ENCODE peak calls at places on chromosomes 3 and 15, in nine cellular contexts. U is T-helper 1 cell; M is activated CD4-positive, CD25-positive, alpha-beta regulatory T cell treated with anti-CD3 and anti-CD28 coated beads, Interleukin-2, amount 50 U/mL, for 72 hours; S is foreskin fibroblast; J is activated naive CD4-positive, alpha-beta T cell; Z is NCI-H1105; C is EL; Q is stimulated activated CD8-positive, alpha-beta memory T cell treated with anti-CD3 and anti-CD28 coated beads, Interleukin-7, amount 100 ng/mL, for 1 hour; B is sigmoid colon. L is an unnamed sample.

GRCh38 chr3:189790658-189791057 is 159.5 kb downstream of the TP63 start:
- DNase-seq in S (no peak), U (no peak), B (no peak), Q (no peak), M (no peak), J (no peak), C (no peak), Z (no peak), L (no peak)

GRCh38 chr3:196168808-196169391 is 42.3 kb downstream of the ZDHHC19 start:
- DNase-seq in J (no peak), S (no peak), M (no peak), B (no peak), C (no peak), Q (no peak), U (no peak), Z (peak; percentile 100), L (no peak)

GRCh38 chr3:112676659-112677234 is 35.8 kb upstream of the CCDC80 start:
- DNase-seq in J (peak; percentile 44), M (peak; percentile 71), C (peak; percentile 98), U (peak; percentile 44), Z (no peak), Q (peak; percentile 48), B (peak; percentile 77), S (peak; percentile 98), L (no peak)

GRCh38 chr15:48380183-48380582 is 49.0 kb downstream of the DUT start:
- DNase-seq in Q (no peak), S (no peak), J (no peak), M (no peak), C (no peak), U (no peak), Z (no peak), B (no peak), L (no peak)

GRCh38 chr3:156533205-156533604 is 21.7 kb downstream of the SSR3 start:
- DNase-seq in U (no peak), B (no peak), S (no peak), M (no peak), Z (no peak), Q (no peak), C (peak; percentile 53), J (no peak), L (no peak)

GRCh38 chr3:102447272-102447671 is 12.5 kb downstream of the ZPLD1 start:
- DNase-seq in J (no peak), B (no peak), C (no peak), Z (no peak), M (no peak), U (no peak), S (peak; percentile 64), Q (no peak), L (no peak)

GRCh38 chr3:27176256-27176655 is 192.9 kb downstream of the NEK10 start:
- DNase-seq in Q (no peak), U (no peak), S (no peak), B (no peak), C (no peak), J (no peak), M (no peak), Z (no peak), L (no peak)

GRCh38 chr15:83327041-83327440 is 42.6 kb upstream of the BNC1 start:
- DNase-seq in Z (no peak), C (no peak), Q (no peak), S (no peak), M (no peak), J (no peak), B (no peak), U (no peak), L (no peak)

GRCh38 chr3:67655364-67656121 is 1.1 kb upstream of the SUCLG2 start:
- DNase-seq in Q (peak; percentile 52), S (no peak), C (no peak), Z (no peak), J (peak; percentile 33), U (peak; percentile 61), B (no peak), M (peak; percentile 67), L (no peak)

GRCh38 chr3:48432411-48433371 is 2.8 kb upstream of the PLXNB1 start:
- DNase-seq in U (no peak), J (no peak), Q (no peak), B (peak; percentile 59), S (peak; percentile 21), Z (no peak), C (no peak), M (no peak), L (no peak)

GRCh38 chr3:26621891-26622633 is 510 bp upstream of the LRRC3B start:
- DNase-seq in J (no peak), Z (no peak), S (no peak), Q (no peak), M (no peak), U (no peak), B (no peak), C (no peak), L (no peak)

GRCh38 chr3:109081746-109082510 is 36.0 kb downstream of the MORC1 start:
- DNase-seq in J (no peak), Z (peak; percentile 32), S (peak; percentile 3), C (peak; percentile 48), M (peak; percentile 30), B (no peak), Q (no peak), U (peak; percentile 6), L (no peak)

GRCh38 chr15:100170280-100170654 is 171.5 kb downstream of the ADAMTS17 start:
- DNase-seq in Z (no peak), Q (no peak), J (no peak), U (no peak), B (no peak), S (no peak), M (no peak), C (no peak), L (no peak)

GRCh38 chr15:65773386-65774111 is 18.5 kb downstream of the DENND4A start:
- DNase-seq in S (no peak), M (no peak), J (no peak), C (no peak), U (no peak), Q (no peak), Z (no peak), B (no peak), L (no peak)

GRCh38 chr3:108513961-108514360 is 3.6 kb upstream of the MYH15 start:
- DNase-seq in Q (no peak), J (no peak), U (no peak), M (no peak), Z (no peak), S (peak; percentile 37), B (no peak), C (peak; percentile 34), L (no peak)

GRCh38 chr3:182364723-182365650 is 428.3 kb upstream of the ATP11B start:
- DNase-seq in U (no peak), Z (peak; percentile 99), Q (no peak), M (no peak), S (no peak), J (no peak), B (peak; percentile 69), C (no peak), L (peak; percentile 24)

L was measured in NCI-H1930.